ENCODE peak calls at places on chromosomes 12 and 14, in ten cellular contexts. B, Y, G, Q, P, A, W, N, M and R are unnamed samples.

GRCh38 chr14:97977711-97978261 is 1180.6 kb downstream of the VRK1 start:
- DNase-seq in B (peak; percentile 45), Y (no peak), G (no peak), Q (peak; percentile 59), P (no peak), A (peak; percentile 88), W (no peak), N (no peak), M (no peak), R (no peak)

GRCh38 chr14:22962061-22962676 is 5.3 kb upstream of the HAUS4 start:
- DNase-seq in B (no peak), Y (no peak), G (no peak), Q (no peak), P (no peak), A (no peak), W (no peak), N (no peak), M (no peak), R (no peak)

GRCh38 chr12:123396954-123397353 is 13.0 kb downstream of the KMT5A start:
- DNase-seq in B (no peak), Y (no peak), G (no peak), Q (peak; percentile 69), P (no peak), A (no peak), W (no peak), N (no peak), M (no peak), R (no peak)

GRCh38 chr12:57385586-57385985 is 45.3 kb downstream of the R3HDM2 start:
- DNase-seq in B (no peak), Y (no peak), G (no peak), Q (no peak), P (no peak), A (no peak), W (no peak), N (no peak), M (no peak), R (no peak)

GRCh38 chr12:96487634-96488033 is 1.7 kb upstream of the CFAP54 start:
- DNase-seq in B (no peak), Y (no peak), G (no peak), Q (no peak), P (no peak), A (no peak), W (no peak), N (no peak), M (no peak), R (no peak)

GRCh38 chr12:67650528-67651379 is 2.2 kb downstream of the DYRK2 start:
- DNase-seq in B (no peak), Y (no peak), G (no peak), Q (no peak), P (no peak), A (peak; percentile 17), W (no peak), N (no peak), M (no peak), R (no peak)

GRCh38 chr12:29428630-29429029 is 47.7 kb upstream of the ERGIC2 start:
- DNase-seq in B (peak; percentile 55), Y (peak; percentile 84), G (no peak), Q (no peak), P (no peak), A (no peak), W (no peak), N (no peak), M (peak; percentile 75), R (peak; percentile 35)

GRCh38 chr12:111455448-111456320 is 50.0 kb downstream of the SH2B3 start:
- DNase-seq in B (peak; percentile 74), Y (peak; percentile 81), G (no peak), Q (no peak), P (no peak), A (no peak), W (no peak), N (no peak), M (peak; percentile 60), R (peak; percentile 85)

GRCh38 chr12:24500466-24501232 is 448.3 kb downstream of the BCAT1 start:
- DNase-seq in B (no peak), Y (peak; percentile 50), G (no peak), Q (no peak), P (no peak), A (no peak), W (no peak), N (no peak), M (no peak), R (no peak)

GRCh38 chr14:93648440-93649168 is 139.7 kb downstream of the PRIMA1 start:
- DNase-seq in B (no peak), Y (no peak), G (peak; percentile 30), Q (no peak), P (peak; percentile 61), A (no peak), W (no peak), N (no peak), M (no peak), R (no peak)

GRCh38 chr12:53036802-53037201 is 13.1 kb upstream of the TNS2 start:
- DNase-seq in B (no peak), Y (no peak), G (no peak), Q (no peak), P (no peak), A (no peak), W (no peak), N (no peak), M (no peak), R (no peak)

GRCh38 chr12:53034459-53034858 is 15.4 kb upstream of the TNS2 start:
- DNase-seq in B (no peak), Y (no peak), G (no peak), Q (no peak), P (no peak), A (no peak), W (no peak), N (no peak), M (no peak), R (no peak)

DNA sequence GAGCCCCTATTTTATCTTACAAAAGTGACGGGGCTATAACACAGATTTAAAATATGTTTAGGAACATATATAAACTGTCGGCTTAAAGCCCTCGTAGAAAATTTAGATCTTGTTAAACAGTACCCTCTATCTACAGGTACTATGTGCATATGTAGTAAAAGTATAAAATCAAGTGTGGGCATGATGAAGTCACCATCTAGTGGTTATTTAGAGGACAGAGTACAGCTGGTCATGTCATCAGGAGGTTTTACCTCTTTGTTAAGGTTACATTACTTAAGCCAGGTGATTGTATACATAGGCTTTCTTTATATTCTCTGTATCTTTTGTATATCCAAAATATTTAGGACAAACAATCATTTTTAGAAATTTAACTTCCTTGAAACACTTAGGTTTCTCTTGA is 18.2 kb upstream of the TNS2 start:
- DNase-seq in B (no peak), Y (no peak), G (no peak), Q (no peak), P (no peak), A (no peak), W (no peak), N (no peak), M (no peak), R (no peak)
- TF ChIP-seq CTCF in B (no peak), Y (no peak), G (no peak), Q (no peak), P (no peak), A (no peak), W (no peak), N (no peak), M (no peak), R (peak; percentile 29)

GRCh38 chr12:27534060-27534764 is 10.2 kb downstream of the PPFIBP1 start:
- DNase-seq in B (no peak), Y (no peak), G (no peak), Q (no peak), P (no peak), A (no peak), W (no peak), N (peak; percentile 39), M (no peak), R (no peak)
- TF ChIP-seq CTCF in B (no peak), Y (no peak), G (no peak), Q (no peak), P (no peak), A (no peak), W (no peak), N (no peak), M (no peak), R (no peak)

DNA sequence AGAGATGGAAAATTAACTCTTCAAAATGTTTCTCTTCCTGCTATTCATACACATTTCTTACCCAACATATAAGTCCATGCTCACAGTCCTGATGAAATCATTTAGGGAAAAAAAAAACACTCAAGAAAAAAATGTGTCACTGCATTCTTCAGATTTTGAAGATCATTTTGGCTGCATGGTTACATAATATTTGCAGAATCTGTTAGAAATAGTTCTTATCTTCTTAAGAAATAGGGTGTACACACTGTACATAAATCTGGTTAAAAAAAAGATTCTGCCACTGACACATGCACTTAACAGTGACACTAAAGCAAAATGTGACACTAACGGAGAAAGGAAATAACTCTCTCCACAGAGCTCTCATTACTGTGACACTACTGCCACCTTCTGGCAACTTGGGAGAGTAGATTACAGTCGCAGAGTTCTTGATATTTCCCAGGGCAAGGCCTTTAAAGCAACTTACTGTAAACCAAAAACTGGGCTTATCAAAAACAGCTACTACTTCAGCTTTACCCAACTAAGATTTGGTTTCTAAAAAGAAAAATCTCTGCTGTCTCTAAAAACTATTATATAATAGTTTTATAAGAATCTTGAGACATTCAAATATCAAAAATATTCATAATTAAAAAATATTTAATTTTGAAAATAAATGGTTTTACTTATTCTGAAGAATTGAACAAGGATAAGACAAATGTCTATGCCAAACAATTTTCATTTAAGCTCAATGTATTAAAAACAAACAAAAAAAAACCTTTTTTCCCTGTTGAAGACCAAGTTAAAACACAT is 65.0 kb downstream of the SETD3 start:
- DNase-seq in B (peak; percentile 85), Y (peak; percentile 82), G (peak; percentile 89), Q (peak; percentile 50), P (peak; percentile 89), A (no peak), W (peak; percentile 54), N (peak; percentile 60), M (peak; percentile 65), R (peak; percentile 85)
- TF ChIP-seq CTCF in B (peak; percentile 95), Y (peak; percentile 85), G (peak; percentile 77), Q (peak; percentile 62), P (peak; percentile 94), A (peak; percentile 32), W (peak; percentile 96), N (peak; percentile 69), M (peak; percentile 74), R (peak; percentile 91)

GRCh38 chr14:100271247-100271939 is 32.4 kb downstream of the YY1 start:
- DNase-seq in B (peak; percentile 6), Y (no peak), G (no peak), Q (peak; percentile 68), P (no peak), A (no peak), W (no peak), N (no peak), M (no peak), R (no peak)
- TF ChIP-seq CTCF in B (peak; percentile 24), Y (peak; percentile 23), G (peak; percentile 33), Q (no peak), P (peak; percentile 48), A (no peak), W (peak; percentile 59), N (peak; percentile 42), M (peak; percentile 23), R (peak; percentile 66)

GRCh38 chr12:88600272-88600671 is 20.0 kb upstream of the KITLG start:
- DNase-seq in B (peak; percentile 84), Y (peak; percentile 95), G (no peak), Q (no peak), P (no peak), A (no peak), W (no peak), N (no peak), M (peak; percentile 89), R (peak; percentile 79)

GRCh38 chr12:88604646-88605045 is 24.4 kb upstream of the KITLG start:
- DNase-seq in B (no peak), Y (no peak), G (no peak), Q (no peak), P (no peak), A (no peak), W (no peak), N (no peak), M (no peak), R (no peak)
- TF ChIP-seq CTCF in B (no peak), Y (no peak), G (no peak), Q (no peak), P (no peak), A (no peak), W (no peak), N (no peak), M (no peak), R (no peak)